ENCODE peak calls at places on chromosomes 7 and 10, in four cellular contexts. J is OCI-LY7, K is GM23248, V is H1. W is an unnamed sample.

GRCh38 chr10:133191651-133192050 is 31.6 kb downstream of the KNDC1 start:
- DNase-seq in J (no peak), K (no peak), V (no peak), W (no peak)

GRCh38 chr7:30750574-30751256 is 1.2 kb upstream of the INMT start:
- DNase-seq in J (no peak), K (peak), V (no peak), W (no peak)

GRCh38 chr7:46486264-46487206 is 565.5 kb upstream of the IGFBP3 start:
- DNase-seq in J (no peak), K (peak), V (no peak), W (peak)

GRCh38 chr10:71008150-71008549 is 119.8 kb upstream of the PCBD1 start:
- DNase-seq in J (no peak), K (no peak), V (no peak), W (no peak)

GRCh38 chr10:112917676-112918075 is 32.4 kb upstream of the TCF7L2 start:
- DNase-seq in J (no peak), K (no peak), V (no peak), W (no peak)

GRCh38 chr10:129853236-129853946 is 110.7 kb downstream of the EBF3 start:
- DNase-seq in J (no peak), K (peak), V (no peak), W (no peak)

GRCh38 chr10:12780634-12781601 is 220.6 kb downstream of the CCDC3 start:
- DNase-seq in J (no peak), K (no peak), V (no peak), W (peak)

GRCh38 chr7:20010877-20011276 is 206.3 kb downstream of the MACC1 start:
- DNase-seq in J (no peak), K (no peak), V (no peak), W (no peak)

GRCh38 chr10:117272195-117273076 is 31.5 kb downstream of the SLC18A2 start:
- DNase-seq in J (no peak), K (no peak), V (no peak), W (peak)

GRCh38 chr7:86653919-86654659 is 10.4 kb downstream of the GRM3 start:
- DNase-seq in J (no peak), K (peak), V (no peak), W (no peak)

GRCh38 chr7:130144632-130145171 is 60.5 kb downstream of the TMEM209 start:
- DNase-seq in J (no peak), K (peak), V (peak), W (peak)

GRCh38 chr10:86785021-86785420 is 28.6 kb downstream of the BMPR1A start:
- DNase-seq in J (no peak), K (no peak), V (no peak), W (no peak)

GRCh38 chr10:97024181-97025073 is 161.3 kb downstream of the SLIT1 start:
- DNase-seq in J (peak), K (peak), V (no peak), W (peak)

GRCh38 chr7:123995617-123996326 is 37.1 kb downstream of the TMEM229A start:
- DNase-seq in J (no peak), K (no peak), V (no peak), W (no peak)

GRCh38 chr7:12315049-12315448 is 88.6 kb downstream of the VWDE start:
- DNase-seq in J (no peak), K (no peak), V (no peak), W (no peak)

GRCh38 chr7:73701357-73701995 is 18.0 kb downstream of the STX1A start:
- DNase-seq in J (peak), K (peak), V (peak), W (peak)

GRCh38 chr7:149625339-149625946 is 127.8 kb upstream of the ZNF746 start:
- DNase-seq in J (peak), K (peak), V (peak), W (no peak)

GRCh38 chr7:19069842-19070241 is 47.6 kb downstream of the TWIST1 start:
- DNase-seq in J (no peak), K (no peak), V (no peak), W (no peak)

GRCh38 chr10:86087716-86088115 is 278.9 kb downstream of the GRID1 start:
- DNase-seq in J (no peak), K (no peak), V (no peak), W (no peak)

GRCh38 chr7:128380807-128381130 is 19.3 kb upstream of the PRRT4 start:
- DNase-seq in J (no peak), K (no peak), V (no peak), W (no peak)

GRCh38 chr10:21167288-21168010 is 270.3 kb upstream of the NEBL start:
- DNase-seq in J (no peak), K (no peak), V (no peak), W (no peak)

GRCh38 chr7:33836797-33837355 is 68.5 kb upstream of the BMPER start:
- DNase-seq in J (peak), K (no peak), V (peak), W (no peak)

GRCh38 chr10:124697837-124698559 is 46.2 kb downstream of the FAM53B start:
- DNase-seq in J (no peak), K (peak), V (no peak), W (peak)

GRCh38 chr7:39406464-39406863 is 159.7 kb upstream of the YAE1 start:
- DNase-seq in J (no peak), K (no peak), V (no peak), W (no peak)
- H2AFZ ChIP-seq in J (no peak), K (no peak), V (no peak), W (no peak)

DNA sequence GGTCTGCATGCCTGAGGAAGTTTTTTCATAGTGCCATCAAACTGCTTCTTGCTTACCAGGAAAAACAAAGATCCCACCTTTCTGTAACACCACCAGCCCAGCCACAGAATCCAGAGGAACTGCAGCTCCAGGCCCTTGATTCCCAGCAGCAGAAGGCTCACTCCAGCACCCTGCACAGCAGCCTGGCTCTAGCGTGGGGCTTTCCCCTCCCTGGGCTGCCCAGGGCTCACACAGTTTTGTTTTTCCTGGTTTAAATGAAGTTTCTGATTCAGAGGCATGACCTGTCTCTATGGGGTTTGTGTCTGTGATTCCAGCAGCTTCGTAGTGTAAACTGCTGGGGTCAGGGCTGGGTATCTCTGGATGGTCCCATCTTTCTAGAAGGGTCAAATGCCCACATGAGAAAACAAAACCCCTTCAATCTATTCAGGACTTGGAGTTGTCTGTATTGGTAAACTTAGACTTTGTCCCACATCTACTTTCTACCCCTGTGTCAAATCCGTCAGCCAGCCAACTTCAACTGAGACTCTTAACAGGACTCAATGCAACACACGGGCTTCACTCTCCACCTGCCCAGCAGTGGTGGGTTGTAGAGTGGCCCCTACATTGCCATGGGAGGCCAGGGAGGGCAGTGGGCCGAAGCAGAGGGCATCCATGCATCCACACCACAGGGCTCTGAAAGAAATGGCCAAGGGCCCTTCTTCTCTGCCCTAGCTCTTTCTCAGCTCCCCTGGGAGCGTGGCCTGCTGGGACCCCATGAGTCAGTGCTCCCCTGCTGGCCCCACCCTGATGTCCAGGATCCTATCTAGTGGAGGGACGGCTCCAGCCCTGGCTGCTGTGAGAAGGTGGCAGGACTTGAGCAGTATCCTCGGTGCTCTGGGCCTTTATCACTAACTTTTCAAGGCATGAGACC is 73.5 kb downstream of the ATXN7L1 start:
- DNase-seq in J (no peak), K (no peak), V (no peak), W (no peak)
- H2AFZ ChIP-seq in J (no peak), K (no peak), V (no peak), W (no peak)

GRCh38 chr7:120942861-120943260 is 7.7 kb upstream of the ING3 start:
- DNase-seq in J (no peak), K (no peak), V (no peak), W (no peak)

GRCh38 chr7:120939345-120939744 is 11.2 kb upstream of the ING3 start:
- DNase-seq in J (no peak), K (no peak), V (no peak), W (no peak)

GRCh38 chr7:120944826-120945562 is 5.6 kb upstream of the ING3 start:
- DNase-seq in J (no peak), K (no peak), V (no peak), W (peak)

GRCh38 chr7:120941064-120941463 is 9.5 kb upstream of the ING3 start:
- DNase-seq in J (peak), K (peak), V (no peak), W (no peak)

GRCh38 chr7:120941856-120942255 is 8.7 kb upstream of the ING3 start:
- DNase-seq in J (no peak), K (no peak), V (no peak), W (no peak)
- H2AFZ ChIP-seq in J (no peak), K (no peak), V (no peak), W (no peak)

GRCh38 chr7:21377545-21377944 is 50.3 kb upstream of the SP4 start:
- DNase-seq in J (no peak), K (no peak), V (no peak), W (no peak)

GRCh38 chr7:21383833-21384220 is 44.1 kb upstream of the SP4 start:
- DNase-seq in J (no peak), K (no peak), V (no peak), W (no peak)

DNA sequence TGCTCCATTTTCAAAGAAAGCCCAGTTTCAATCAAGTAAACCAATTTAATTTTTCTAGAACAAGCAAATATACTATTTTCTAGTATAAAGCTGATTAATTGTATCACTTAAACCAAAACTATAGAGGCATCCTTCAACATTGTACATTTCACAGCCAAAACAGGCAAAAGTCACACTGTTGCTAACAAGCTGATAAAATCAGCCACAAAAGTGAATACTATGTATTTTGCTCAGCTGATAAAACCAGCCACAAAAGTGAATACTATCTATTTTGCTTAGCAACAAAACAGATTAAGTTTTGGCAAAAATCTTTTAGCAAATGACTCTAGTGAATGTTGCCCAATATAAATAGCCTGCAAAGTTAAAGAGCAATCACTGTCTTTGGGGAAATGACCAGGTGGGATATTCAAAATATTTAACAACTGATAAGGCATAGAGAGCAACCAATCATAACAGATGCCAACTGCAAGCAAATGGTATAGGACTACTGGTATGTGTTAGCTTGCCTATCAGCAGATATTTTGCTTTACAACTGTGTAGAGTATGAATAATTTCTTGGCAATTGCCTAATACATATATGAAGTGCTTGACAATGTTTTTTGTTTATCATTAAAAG is 44.6 kb upstream of the SP4 start:
- DNase-seq in J (no peak), K (no peak), V (no peak), W (peak)
- H2AFZ ChIP-seq in J (no peak), K (no peak), V (no peak), W (no peak)

DNA sequence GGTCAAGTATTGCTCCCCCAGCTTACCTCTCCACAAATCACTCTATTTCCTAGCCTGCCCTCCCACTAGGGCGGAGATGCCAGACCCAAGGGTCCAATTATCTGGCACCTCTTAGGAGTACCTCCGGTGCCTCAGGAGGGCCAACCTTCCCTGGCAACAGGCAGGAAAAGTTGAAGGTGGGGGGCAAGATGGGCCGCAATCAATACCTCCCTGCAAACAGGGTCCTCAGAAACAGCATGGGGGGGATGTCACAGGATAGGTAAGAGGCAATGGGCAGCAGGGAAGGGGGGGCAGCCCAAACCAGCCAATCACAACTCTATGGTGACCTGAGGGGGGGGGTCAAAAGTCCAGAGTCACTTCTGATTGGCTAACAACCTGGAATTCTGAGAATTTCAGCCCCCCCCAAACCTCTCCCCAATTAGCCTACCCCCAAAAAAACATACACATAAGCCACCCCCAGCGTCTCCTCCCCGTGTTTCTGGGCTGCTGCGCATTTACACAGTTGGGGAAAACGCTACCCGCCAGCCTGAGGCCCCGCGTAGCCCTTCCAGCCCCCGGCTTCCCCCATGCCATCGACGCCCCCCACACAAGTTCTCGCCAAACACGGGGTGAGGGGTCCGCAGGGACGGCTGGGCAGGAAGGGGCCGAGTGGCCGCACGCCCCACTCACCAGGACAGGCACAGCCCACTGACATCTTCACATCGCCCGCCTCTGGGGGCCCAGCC is 589 bp downstream of the LDB1 start:
- DNase-seq in J (peak), K (peak), V (peak), W (peak)
- H2AFZ ChIP-seq in J (no peak), K (peak), V (no peak), W (peak)

GRCh38 chr10:110488124-110488681 is 9.5 kb upstream of the DUSP5 start:
- DNase-seq in J (no peak), K (peak), V (no peak), W (no peak)
- H2AFZ ChIP-seq in J (no peak), K (no peak), V (no peak), W (no peak)

GRCh38 chr10:72334832-72335393 is 19.8 kb downstream of the DNAJB12 start:
- DNase-seq in J (peak), K (no peak), V (peak), W (no peak)

GRCh38 chr10:72332423-72333110 is 22.2 kb downstream of the DNAJB12 start:
- DNase-seq in J (peak), K (no peak), V (no peak), W (no peak)

GRCh38 chr10:72334196-72334831 is 20.4 kb downstream of the DNAJB12 start:
- DNase-seq in J (no peak), K (no peak), V (peak), W (peak)

GRCh38 chr10:72331575-72332422 is 22.9 kb downstream of the DNAJB12 start:
- DNase-seq in J (peak), K (peak), V (peak), W (peak)

GRCh38 chr10:72333111-72334012 is 21.4 kb downstream of the DNAJB12 start:
- DNase-seq in J (no peak), K (no peak), V (no peak), W (no peak)
- H2AFZ ChIP-seq in J (no peak), K (no peak), V (no peak), W (peak)

GRCh38 chr10:5888352-5888751 is 1.3 kb downstream of the ANKRD16 start:
- DNase-seq in J (peak), K (peak), V (no peak), W (peak)
- H2AFZ ChIP-seq in J (no peak), K (peak), V (no peak), W (no peak)

DNA sequence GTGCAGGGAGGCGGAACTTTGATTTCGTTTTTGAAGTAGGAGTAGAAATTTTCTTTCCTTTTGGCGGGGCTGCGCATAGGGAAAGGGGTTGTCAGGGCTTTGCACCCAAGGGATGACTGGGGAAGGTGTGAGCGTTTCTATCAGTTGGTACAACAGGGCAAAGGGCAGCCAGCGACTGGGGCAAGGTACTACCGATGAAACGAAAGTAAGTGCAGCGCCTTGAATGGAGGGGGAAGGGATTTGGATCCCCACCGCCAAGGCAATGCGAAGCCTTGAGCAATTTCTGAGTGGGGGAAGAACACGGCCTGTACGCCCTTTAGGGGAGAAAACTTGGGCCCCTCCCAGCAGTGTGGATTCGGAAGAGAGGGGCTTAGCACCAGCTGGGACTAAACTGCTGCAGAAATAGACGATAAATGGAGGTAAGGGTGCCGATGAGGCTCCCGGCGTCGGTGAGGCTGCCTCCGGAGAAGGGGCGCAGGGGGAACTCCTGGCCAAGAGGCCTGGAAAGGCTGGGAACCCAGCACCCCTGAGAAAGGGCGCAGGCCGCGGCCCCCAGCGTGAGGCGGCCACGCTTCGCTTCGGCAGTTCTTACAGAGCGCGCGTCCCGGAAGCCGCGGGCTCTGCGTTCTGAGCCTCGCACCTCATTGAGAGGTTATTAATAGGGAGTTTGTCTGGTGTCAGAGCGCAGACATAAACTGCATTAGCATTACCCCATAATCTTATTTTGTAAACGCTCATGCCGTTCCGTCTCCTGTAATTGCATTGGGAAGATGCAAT is 10.0 kb upstream of the TLX1 start:
- DNase-seq in J (peak), K (peak), V (no peak), W (no peak)
- H2AFZ ChIP-seq in J (no peak), K (peak), V (no peak), W (no peak)